ENCODE peak calls at places on chromosomes 6 and 20, in four cellular contexts. One of them, this sample, is unnamed.

GRCh38 chr20:17969884-17970409 is 1.1 kb downstream of the MGME1 start:
- DNase-seq in GM12878: no peak
- DNase-seq in K562: no peak
- DNase-seq in H1: no peak
- DNase-seq in this sample: peak

GRCh38 chr6:5249451-5250122 is 11.2 kb downstream of the LYRM4 start:
- DNase-seq in GM12878: no peak
- DNase-seq in H1: no peak
- DNase-seq in K562: no peak
- DNase-seq in this sample: no peak

GRCh38 chr6:157693867-157694266 is 129.2 kb upstream of the SNX9 start:
- DNase-seq in H1: no peak
- DNase-seq in GM12878: no peak
- DNase-seq in K562: no peak
- DNase-seq in this sample: no peak

GRCh38 chr20:61922411-61922810 is 143.3 kb downstream of the TAF4 start:
- DNase-seq in K562: no peak
- DNase-seq in GM12878: no peak
- DNase-seq in H1: no peak
- DNase-seq in this sample: no peak

GRCh38 chr20:63055575-63056235 is 48.9 kb upstream of the BHLHE23 start:
- DNase-seq in H1: no peak
- DNase-seq in GM12878: no peak
- DNase-seq in K562: no peak
- DNase-seq in this sample: no peak

GRCh38 chr20:48718914-48719578 is 108.8 kb downstream of the PREX1 start:
- DNase-seq in GM12878: no peak
- DNase-seq in H1: no peak
- DNase-seq in K562: no peak
- DNase-seq in this sample: no peak

GRCh38 chr6:341914-342831 is 49.4 kb upstream of the IRF4 start:
- DNase-seq in H1: no peak
- DNase-seq in K562: no peak
- DNase-seq in GM12878: peak
- DNase-seq in this sample: no peak

GRCh38 chr6:148530394-148530923 is 187.8 kb downstream of the SASH1 start:
- DNase-seq in H1: no peak
- DNase-seq in K562: peak
- DNase-seq in GM12878: no peak
- DNase-seq in this sample: no peak

GRCh38 chr6:167095888-167096287 is 27.0 kb upstream of the CCR6 start:
- DNase-seq in K562: no peak
- DNase-seq in H1: no peak
- DNase-seq in GM12878: no peak
- DNase-seq in this sample: no peak

GRCh38 chr20:23086056-23086551 is at the start of gene CD93:
- DNase-seq in H1: no peak
- DNase-seq in K562: peak
- DNase-seq in GM12878: no peak
- DNase-seq in this sample: no peak

GRCh38 chr6:9139762-9140161 is 704.4 kb upstream of the SLC35B3 start:
- DNase-seq in GM12878: no peak
- DNase-seq in K562: no peak
- DNase-seq in H1: no peak
- DNase-seq in this sample: no peak

GRCh38 chr20:59821201-59821600 is 112.2 kb downstream of the SYCP2 start:
- DNase-seq in H1: no peak
- DNase-seq in GM12878: no peak
- DNase-seq in K562: no peak
- DNase-seq in this sample: no peak

GRCh38 chr6:25202505-25202904 is 76.7 kb upstream of the CARMIL1 start:
- DNase-seq in K562: no peak
- DNase-seq in GM12878: no peak
- DNase-seq in H1: no peak
- DNase-seq in this sample: no peak

GRCh38 chr20:47774081-47774777 is 11.1 kb downstream of the SULF2 start:
- DNase-seq in GM12878: no peak
- DNase-seq in K562: no peak
- DNase-seq in H1: no peak
- DNase-seq in this sample: no peak

GRCh38 chr6:128397996-128398395 is 122.4 kb downstream of the PTPRK start:
- DNase-seq in H1: no peak
- DNase-seq in K562: no peak
- DNase-seq in GM12878: no peak
- DNase-seq in this sample: no peak

GRCh38 chr6:134936927-134937326 is 13.0 kb downstream of the ALDH8A1 start:
- DNase-seq in K562: no peak
- DNase-seq in GM12878: no peak
- DNase-seq in H1: no peak
- DNase-seq in this sample: no peak

GRCh38 chr6:10269814-10270472 is 144.9 kb downstream of the TFAP2A start:
- DNase-seq in H1: no peak
- DNase-seq in K562: no peak
- DNase-seq in GM12878: no peak
- DNase-seq in this sample: peak

GRCh38 chr6:33620584-33621395 is at the start of gene ITPR3:
- DNase-seq in K562: peak
- DNase-seq in GM12878: peak
- DNase-seq in H1: peak
- DNase-seq in this sample: no peak

GRCh38 chr6:43773050-43773956 is 3.3 kb downstream of the VEGFA start:
- DNase-seq in K562: peak
- DNase-seq in GM12878: no peak
- DNase-seq in H1: peak
- DNase-seq in this sample: peak

GRCh38 chr20:37521091-37521771 is at the start of gene NNAT:
- DNase-seq in H1: peak
- DNase-seq in GM12878: no peak
- DNase-seq in K562: peak
- DNase-seq in this sample: no peak

DNA sequence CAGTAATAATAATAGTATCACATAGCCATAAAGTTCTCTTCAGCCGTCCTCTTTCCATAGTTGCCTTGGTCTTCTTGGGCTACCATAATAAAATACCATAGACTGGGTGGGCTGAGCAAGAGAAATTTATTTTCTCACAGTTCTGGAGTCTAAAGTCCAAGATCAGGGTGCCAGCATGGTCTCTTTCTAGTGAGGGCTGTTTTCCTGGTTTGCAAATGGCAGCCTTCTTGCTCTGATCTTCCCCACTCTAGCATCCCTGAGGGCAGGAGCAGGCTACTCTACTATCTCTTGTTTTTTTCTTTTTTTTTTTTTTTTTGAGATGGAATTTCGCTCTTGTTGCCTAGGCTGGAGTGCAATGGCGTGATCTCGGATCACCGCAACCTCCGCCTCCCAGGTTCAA is 8.2 kb upstream of the BEND3 start:
- DNase-seq in GM12878: no peak
- DNase-seq in H1: no peak
- DNase-seq in K562: no peak
- DNase-seq in this sample: no peak
- TF ChIP-seq SRF in GM12878: no peak
- TF ChIP-seq SRF in H1: no peak
- TF ChIP-seq SRF in K562: no peak
- TF ChIP-seq SRF in this sample: no peak

GRCh38 chr20:51216850-51217249 is 193.9 kb upstream of the KCNG1 start:
- DNase-seq in H1: no peak
- DNase-seq in GM12878: no peak
- DNase-seq in K562: no peak
- DNase-seq in this sample: no peak
- TF ChIP-seq KDM1A in H1: no peak
- TF ChIP-seq KDM1A in GM12878: no peak
- TF ChIP-seq KDM1A in K562: no peak
- TF ChIP-seq KDM1A in this sample: no peak

GRCh38 chr20:31698803-31699718 is 23.6 kb downstream of the BCL2L1 start:
- DNase-seq in GM12878: no peak
- DNase-seq in K562: no peak
- DNase-seq in H1: no peak
- DNase-seq in this sample: peak
- TF ChIP-seq CREB1 in GM12878: peak
- TF ChIP-seq CREB1 in K562: no peak
- TF ChIP-seq CREB1 in H1: no peak
- TF ChIP-seq CREB1 in this sample: no peak

GRCh38 chr6:100136590-100136989 is 142.6 kb upstream of the MCHR2 start:
- DNase-seq in H1: no peak
- DNase-seq in K562: no peak
- DNase-seq in GM12878: no peak
- DNase-seq in this sample: no peak
- TF ChIP-seq SRF in H1: no peak
- TF ChIP-seq SRF in K562: no peak
- TF ChIP-seq SRF in GM12878: no peak
- TF ChIP-seq SRF in this sample: no peak

GRCh38 chr6:121603486-121603885 is 168.0 kb downstream of the GJA1 start:
- DNase-seq in GM12878: no peak
- DNase-seq in H1: no peak
- DNase-seq in K562: no peak
- DNase-seq in this sample: no peak
- TF ChIP-seq KDM1A in GM12878: no peak
- TF ChIP-seq KDM1A in H1: no peak
- TF ChIP-seq KDM1A in K562: no peak
- TF ChIP-seq KDM1A in this sample: no peak

DNA sequence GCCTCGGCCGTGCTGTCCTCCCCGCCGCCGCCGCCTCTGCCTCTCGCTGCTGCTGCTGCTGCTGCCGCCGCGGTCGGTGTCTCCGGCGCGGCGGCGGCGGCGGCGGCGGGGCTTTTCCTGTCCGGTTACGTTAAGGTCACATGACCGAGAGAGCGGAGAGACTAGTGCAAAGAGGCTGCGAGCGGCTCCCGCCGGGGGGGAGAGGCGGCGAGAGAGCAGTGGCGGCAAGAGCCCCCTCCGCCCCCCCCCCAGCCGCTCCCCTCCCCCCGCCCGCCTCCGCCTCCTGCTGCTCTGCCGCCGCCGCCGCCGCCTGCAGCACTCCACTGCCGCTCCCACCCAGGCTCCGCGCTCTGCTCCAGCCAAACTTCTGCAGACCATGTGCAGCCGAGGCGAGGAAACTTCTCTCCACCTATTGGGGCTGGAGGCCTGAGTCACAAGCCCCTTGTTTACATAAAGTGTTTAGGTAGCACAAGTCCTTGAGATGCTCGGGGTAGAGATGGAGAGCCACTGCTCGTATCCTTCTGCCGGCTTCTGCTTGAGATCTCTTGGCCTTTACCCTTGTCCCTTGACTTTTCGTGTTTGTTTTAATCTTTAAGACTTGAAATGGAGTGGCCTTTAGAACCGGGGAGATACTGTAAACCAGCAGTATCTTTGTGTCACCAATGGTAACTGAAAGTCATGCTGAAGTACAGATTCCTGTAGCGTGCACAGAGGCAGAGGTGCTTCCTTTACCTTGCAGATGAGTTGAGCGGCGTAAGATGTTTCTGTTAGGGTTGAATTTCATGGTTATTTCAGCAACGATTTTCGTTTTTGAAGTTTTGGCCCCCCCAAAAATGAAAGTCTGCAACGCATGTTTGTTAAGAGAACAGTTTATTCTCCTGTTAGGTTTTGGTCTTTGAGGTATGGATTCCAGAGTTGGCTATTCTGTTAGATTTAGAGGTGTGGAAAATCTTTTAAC is at the start of gene ZBTB2:
- DNase-seq in GM12878: no peak
- DNase-seq in K562: peak
- DNase-seq in H1: peak
- DNase-seq in this sample: peak
- TF ChIP-seq CREB1 in GM12878: no peak
- TF ChIP-seq CREB1 in K562: no peak
- TF ChIP-seq CREB1 in H1: no peak
- TF ChIP-seq CREB1 in this sample: no peak

GRCh38 chr20:15257471-15257870 is 920.1 kb upstream of the FLRT3 start:
- DNase-seq in K562: no peak
- DNase-seq in GM12878: no peak
- DNase-seq in H1: no peak
- DNase-seq in this sample: no peak
- TF ChIP-seq SRF in K562: no peak
- TF ChIP-seq SRF in GM12878: no peak
- TF ChIP-seq SRF in H1: no peak
- TF ChIP-seq SRF in this sample: no peak

DNA sequence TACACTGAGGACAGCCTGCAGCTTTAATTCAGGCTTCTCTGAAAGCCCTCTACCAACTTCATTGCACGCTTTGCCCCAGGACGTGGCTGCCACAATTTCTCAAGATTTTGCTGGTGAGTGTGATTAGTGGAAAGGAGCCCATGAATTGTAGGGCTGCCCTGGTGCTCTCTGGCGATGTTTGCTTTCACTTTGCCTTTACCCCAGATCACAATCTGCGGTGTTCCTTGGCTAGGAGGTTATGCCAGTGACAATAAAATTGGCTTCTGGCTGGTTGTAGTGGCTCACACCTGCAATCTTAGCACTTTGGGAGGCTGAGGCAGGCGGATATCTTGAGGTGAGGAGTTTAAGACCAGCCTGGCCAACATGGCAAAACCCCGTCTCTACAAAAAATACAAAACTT is 139.3 kb downstream of the FOXC1 start:
- DNase-seq in GM12878: no peak
- DNase-seq in H1: no peak
- DNase-seq in K562: no peak
- DNase-seq in this sample: no peak
- TF ChIP-seq KDM1A in GM12878: no peak
- TF ChIP-seq KDM1A in H1: no peak
- TF ChIP-seq KDM1A in K562: no peak
- TF ChIP-seq KDM1A in this sample: no peak

DNA sequence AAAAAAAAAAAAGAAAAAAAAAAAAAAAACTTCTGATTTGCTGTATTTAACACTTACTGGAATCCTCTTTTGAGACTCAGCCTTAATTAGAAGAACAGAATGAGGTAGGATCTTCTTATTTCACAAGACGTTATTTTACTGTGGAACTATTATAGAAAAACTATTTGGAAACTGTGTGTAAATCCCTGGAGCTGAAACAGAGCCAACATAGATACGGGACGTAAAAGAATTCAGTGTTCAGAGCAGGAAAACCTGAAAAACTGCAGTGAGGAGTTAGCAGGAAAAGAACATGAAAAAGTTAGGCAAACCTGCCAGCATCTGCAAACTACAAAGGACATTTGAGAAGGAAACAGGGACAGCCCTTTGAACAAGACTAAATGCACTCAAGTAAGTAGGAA is 3.4 kb upstream of the ZNF217 start:
- DNase-seq in GM12878: no peak
- DNase-seq in K562: no peak
- DNase-seq in H1: peak
- DNase-seq in this sample: peak
- TF ChIP-seq CREB1 in GM12878: no peak
- TF ChIP-seq CREB1 in K562: no peak
- TF ChIP-seq CREB1 in H1: no peak
- TF ChIP-seq CREB1 in this sample: no peak

GRCh38 chr6:37311666-37312473 is 41.9 kb upstream of the RNF8 start:
- DNase-seq in GM12878: no peak
- DNase-seq in H1: no peak
- DNase-seq in K562: no peak
- DNase-seq in this sample: no peak
- TF ChIP-seq SRF in GM12878: no peak
- TF ChIP-seq SRF in H1: no peak
- TF ChIP-seq SRF in K562: no peak
- TF ChIP-seq SRF in this sample: no peak

This sample was measured in HepG2.